ENCODE peak calls at places on chromosome 15, in four cellular contexts. K, A, X and Q are unnamed samples.

GRCh38 chr15:55403531-55403930 is 4.6 kb downstream of the CCPG1 start:
- DNase-seq in K (no peak), X (peak; percentile 85), A (no peak), Q (peak; percentile 50)

GRCh38 chr15:92930061-92930460 is 29.9 kb downstream of the CHD2 start:
- DNase-seq in X (no peak), K (no peak), A (no peak), Q (no peak)

GRCh38 chr15:80695911-80696651 is 971 bp downstream of the ABHD17C start:
- DNase-seq in X (peak; percentile 60), A (no peak), K (peak; percentile 58), Q (peak; percentile 22)

GRCh38 chr15:51751687-51752683 is 588 bp downstream of the TMOD2 start:
- DNase-seq in X (peak; percentile 29), K (peak; percentile 65), A (peak; percentile 20), Q (peak; percentile 35)

GRCh38 chr15:71705151-71705550 is 105.2 kb upstream of the NR2E3 start:
- DNase-seq in X (no peak), K (peak; percentile 29), A (no peak), Q (no peak)

GRCh38 chr15:101017935-101018849 is 99.0 kb downstream of the LRRK1 start:
- DNase-seq in X (no peak), A (no peak), K (no peak), Q (no peak)

GRCh38 chr15:64503197-64503596 is 42.8 kb downstream of the ZNF609 start:
- DNase-seq in A (peak; percentile 37), X (no peak), K (no peak), Q (peak; percentile 66)

GRCh38 chr15:101472033-101472432 is 17.5 kb downstream of the PCSK6 start:
- DNase-seq in A (no peak), K (no peak), X (no peak), Q (no peak)

GRCh38 chr15:77798151-77798550 is 165.4 kb upstream of the LINGO1 start:
- DNase-seq in A (no peak), X (no peak), K (no peak), Q (no peak)

GRCh38 chr15:41870689-41871081 is 23.2 kb downstream of the SPTBN5 start:
- DNase-seq in K (peak; percentile 13), X (no peak), A (no peak), Q (peak; percentile 80)

GRCh38 chr15:77493324-77493907 is 72.7 kb downstream of the HMG20A start:
- DNase-seq in A (no peak), K (no peak), X (peak; percentile 14), Q (no peak)

GRCh38 chr15:91992940-91993339 is 139.4 kb downstream of the SLCO3A1 start:
- DNase-seq in K (peak; percentile 53), X (no peak), A (no peak), Q (no peak)

GRCh38 chr15:25693321-25694237 is 169.5 kb downstream of the ATP10A start:
- DNase-seq in K (no peak), X (no peak), A (peak; percentile 9), Q (peak; percentile 38)

GRCh38 chr15:72319985-72320671 is at the start of gene CELF6:
- DNase-seq in A (no peak), K (peak; percentile 73), X (peak; percentile 81), Q (peak; percentile 77)

GRCh38 chr15:92384391-92384790 is 9.3 kb upstream of the ST8SIA2 start:
- DNase-seq in K (peak; percentile 54), X (no peak), A (no peak), Q (no peak)

GRCh38 chr15:82312611-82313349 is 36.5 kb downstream of the GOLGA6L10 start:
- DNase-seq in A (no peak), K (no peak), X (no peak), Q (no peak)

GRCh38 chr15:92009162-92009561 is 155.7 kb downstream of the SLCO3A1 start:
- DNase-seq in X (no peak), A (no peak), K (no peak), Q (no peak)

GRCh38 chr15:27868828-27869404 is 230.2 kb downstream of the OCA2 start:
- DNase-seq in K (no peak), X (no peak), A (no peak), Q (no peak)

GRCh38 chr15:32851619-32852416 is 134.0 kb downstream of the GREM1 start:
- DNase-seq in K (peak; percentile 66), A (no peak), X (no peak), Q (peak; percentile 96)

GRCh38 chr15:43238691-43239131 is 17.9 kb upstream of the EPB42 start:
- DNase-seq in X (no peak), K (peak; percentile 75), A (no peak), Q (no peak)

GRCh38 chr15:26095710-26096330 is 232.7 kb upstream of the ATP10A start:
- DNase-seq in X (no peak), K (no peak), A (no peak), Q (no peak)

GRCh38 chr15:77030042-77030927 is 35.4 kb downstream of the PSTPIP1 start:
- DNase-seq in K (no peak), A (no peak), X (no peak), Q (no peak)

GRCh38 chr15:49135893-49136292 is 19.5 kb downstream of the COPS2 start:
- DNase-seq in X (no peak), K (peak; percentile 74), A (no peak), Q (peak; percentile 95)

GRCh38 chr15:76197703-76198455 is 113.4 kb downstream of the ETFA start:
- DNase-seq in K (peak; percentile 76), X (no peak), A (no peak), Q (peak; percentile 35)

GRCh38 chr15:34125945-34126344 is 24.1 kb downstream of the PGBD4 start:
- DNase-seq in A (no peak), X (no peak), K (no peak), Q (no peak)

GRCh38 chr15:101322016-101322695 is 27.1 kb upstream of the SNRPA1 start:
- DNase-seq in X (no peak), A (no peak), K (no peak), Q (no peak)

GRCh38 chr15:67098768-67099282 is 33.4 kb downstream of the SMAD3 start:
- DNase-seq in A (no peak), K (no peak), X (no peak), Q (no peak)

GRCh38 chr15:69704229-69704628 is 251.6 kb downstream of the RPLP1 start:
- DNase-seq in X (no peak), K (peak; percentile 22), A (no peak), Q (peak; percentile 23)

GRCh38 chr15:67843092-67843501 is 3.3 kb upstream of the RNU6-1 start:
- DNase-seq in X (no peak), A (no peak), K (no peak), Q (no peak)

GRCh38 chr15:60137711-60138396 is 133.7 kb downstream of the FOXB1 start:
- DNase-seq in K (peak; percentile 38), A (no peak), X (no peak), Q (no peak)

GRCh38 chr15:76310470-76311070 is 699 bp downstream of the ETFA start:
- DNase-seq in K (no peak), A (no peak), X (peak; percentile 21), Q (peak; percentile 19)

GRCh38 chr15:25246641-25247417 is 192.0 kb downstream of the UBE3A start:
- DNase-seq in A (no peak), K (no peak), X (no peak), Q (no peak)

GRCh38 chr15:54808321-54808720 is 388.4 kb downstream of the RSL24D1 start:
- DNase-seq in A (no peak), K (no peak), X (no peak), Q (no peak)

GRCh38 chr15:66621491-66622467 is 56.0 kb upstream of the LCTL start:
- DNase-seq in X (no peak), K (no peak), A (no peak), Q (no peak)

GRCh38 chr15:77186518-77187095 is 115.7 kb upstream of the TSPAN3 start:
- DNase-seq in A (peak; percentile 20), K (no peak), X (peak; percentile 43), Q (peak; percentile 72)

GRCh38 chr15:48389701-48390143 is 58.5 kb downstream of the DUT start:
- DNase-seq in X (no peak), K (no peak), A (no peak), Q (peak; percentile 71)

GRCh38 chr15:89417206-89417725 is 79.1 kb downstream of the RHCG start:
- DNase-seq in X (no peak), A (no peak), K (no peak), Q (no peak)
- TF ChIP-seq EZH2 in X (no peak), A (no peak), K (no peak), Q (no peak)

GRCh38 chr15:58458076-58458475 is 26.3 kb downstream of the LIPC start:
- DNase-seq in A (no peak), X (peak; percentile 64), K (no peak), Q (no peak)
- H3K9ac ChIP-seq in A (no peak overlapping the region), X (no peak overlapping the region), K (no peak overlapping the region), Q (no peak overlapping the region)

GRCh38 chr15:62163847-62164499 is 1.1 kb downstream of the C2CD4B start:
- DNase-seq in A (peak; percentile 11), X (no peak), K (no peak), Q (no peak)
- TF ChIP-seq EZH2 in A (no peak), X (no peak), K (no peak), Q (peak; percentile 87)

GRCh38 chr15:45586990-45587860 is at the start of gene BLOC1S6:
- DNase-seq in A (peak; percentile 85), X (peak; percentile 92), K (peak; percentile 91), Q (peak; percentile 91)

GRCh38 chr15:45587861-45588170 is 637 bp downstream of the BLOC1S6 start:
- DNase-seq in A (no peak), X (peak; percentile 7), K (no peak), Q (no peak)

GRCh38 chr15:45589296-45589695 is 2.1 kb downstream of the BLOC1S6 start:
- DNase-seq in K (no peak), X (no peak), A (no peak), Q (no peak)

GRCh38 chr15:45585069-45585468 is 2.1 kb upstream of the BLOC1S6 start:
- DNase-seq in X (no peak), K (no peak), A (no peak), Q (no peak)

DNA sequence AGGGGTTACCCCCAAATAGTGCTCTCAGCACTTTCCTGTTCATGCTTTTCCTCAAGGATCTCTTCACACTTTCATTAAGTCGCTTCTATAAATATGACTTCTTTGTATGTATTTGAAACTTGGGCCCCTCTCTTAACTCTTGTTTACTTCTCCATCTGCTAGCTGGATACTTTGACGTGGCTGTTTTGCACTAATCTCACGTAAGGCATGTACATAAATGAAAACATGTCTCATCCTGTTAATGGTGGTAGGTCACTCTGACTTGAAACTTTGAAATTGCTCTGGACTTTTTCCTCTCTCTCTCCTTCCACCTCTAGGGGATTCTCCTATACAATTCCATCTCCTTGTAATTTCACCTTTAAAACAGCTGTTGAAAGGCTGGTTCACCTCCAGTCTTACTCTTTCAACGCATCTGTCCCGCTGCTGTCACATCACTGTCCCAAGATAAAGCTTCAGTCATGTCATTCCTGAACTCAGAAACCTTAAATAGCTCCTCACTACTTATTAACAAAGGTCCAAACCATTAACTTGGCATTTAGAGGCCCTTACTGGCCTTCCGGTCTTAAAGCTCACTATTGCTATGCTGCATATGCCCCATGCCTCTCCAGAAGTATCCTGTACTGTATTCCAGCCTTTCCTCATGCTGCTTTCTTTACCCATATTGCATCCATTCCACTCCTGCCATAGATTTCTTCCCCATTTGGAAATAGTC is 1.2 kb downstream of the BLOC1S6 start:
- DNase-seq in X (no peak), K (peak; percentile 64), A (no peak), Q (peak; percentile 31)
- H3K9ac ChIP-seq in X (peak overlapping the region; percentile 98), K (peak overlapping the region; percentile 99), A (peak overlapping the region; percentile 83), Q (peak overlapping the region; percentile 99)

GRCh38 chr15:83654379-83655236 is 685 bp downstream of the ADAMTSL3 start:
- DNase-seq in A (no peak), K (no peak), X (no peak), Q (no peak)
- TF ChIP-seq EZH2 in A (no peak), K (peak; percentile 45), X (no peak), Q (peak; percentile 64)